ENCODE peak calls at places on chromosomes 6 and 20, in four cellular contexts. I, B, F and G are unnamed samples.
A peak's percentile ranks its signal among the peaks of the same experiment; 100 is the strongest.

GRCh38 chr6:161211380-161212035 is 62.4 kb downstream of the AGPAT4 start:
- DNase-seq in B (no peak), F (no peak), I (no peak), G (peak; percentile 8)

GRCh38 chr6:6221829-6222535 is 98.5 kb downstream of the F13A1 start:
- DNase-seq in B (no peak), I (peak; percentile 17), F (peak; percentile 41), G (no peak)

GRCh38 chr6:71197770-71198169 is 90.8 kb upstream of the OGFRL1 start:
- DNase-seq in I (no peak), B (peak; percentile 81), F (no peak), G (no peak)

GRCh38 chr6:142771162-142771561 is 173.8 kb downstream of the HIVEP2 start:
- DNase-seq in I (no peak), B (no peak), F (no peak), G (no peak)

GRCh38 chr6:71031912-71032311 is 75.1 kb upstream of the B3GAT2 start:
- DNase-seq in F (peak; percentile 77), I (no peak), B (peak; percentile 17), G (no peak)

GRCh38 chr20:17465236-17465635 is 65.9 kb downstream of the BFSP1 start:
- DNase-seq in I (no peak), F (no peak), B (no peak), G (no peak)

GRCh38 chr6:116111552-116112528 is 11.2 kb downstream of the NT5DC1 start:
- DNase-seq in B (peak; percentile 44), I (peak; percentile 26), F (peak; percentile 60), G (peak; percentile 8)

GRCh38 chr6:79420054-79420453 is 117.2 kb downstream of the LCA5 start:
- DNase-seq in I (no peak), B (no peak), F (no peak), G (no peak)

GRCh38 chr20:35146299-35146921 is 726 bp downstream of the EDEM2 start:
- DNase-seq in I (peak; percentile 71), B (no peak), F (peak; percentile 56), G (peak; percentile 78)

GRCh38 chr6:115618311-115618710 is 442.4 kb downstream of the FRK start:
- DNase-seq in I (no peak), B (no peak), F (no peak), G (no peak)

GRCh38 chr6:129567374-129567773 is 142.6 kb downstream of the ARHGAP18 start:
- DNase-seq in B (no peak), I (no peak), F (peak; percentile 23), G (no peak)

GRCh38 chr20:61942526-61942925 is 123.2 kb downstream of the TAF4 start:
- DNase-seq in F (no peak), B (no peak), I (no peak), G (no peak)

GRCh38 chr6:154830771-154831170 is 97.6 kb downstream of the SCAF8 start:
- DNase-seq in F (no peak), I (no peak), B (no peak), G (no peak)

GRCh38 chr6:169854083-169854725 is 102.8 kb downstream of the ERMARD start:
- DNase-seq in I (no peak), F (no peak), B (no peak), G (no peak)

GRCh38 chr6:25366785-25367657 is 87.8 kb downstream of the CARMIL1 start:
- DNase-seq in F (no peak), B (no peak), I (no peak), G (no peak)

GRCh38 chr6:42075159-42075838 is 25.0 kb downstream of the TAF8 start:
- DNase-seq in F (peak; percentile 69), I (peak; percentile 78), B (peak; percentile 69), G (peak; percentile 74)

GRCh38 chr20:55166063-55166462 is 690.7 kb downstream of the DOK5 start:
- DNase-seq in B (no peak), I (no peak), F (no peak), G (no peak)

GRCh38 chr6:53398541-53399344 is 50.0 kb upstream of the ELOVL5 start:
- DNase-seq in B (peak; percentile 7), F (no peak), I (no peak), G (peak; percentile 16)
- TF ChIP-seq SMC3 in B (no peak), F (no peak), I (no peak), G (no peak)

GRCh38 chr6:89637960-89638319 is 607 bp downstream of the LYRM2 start:
- DNase-seq in F (no peak), B (no peak), I (no peak), G (no peak)

GRCh38 chr6:89638320-89639195 is at the start of gene LYRM2:
- DNase-seq in F (peak; percentile 84), I (peak; percentile 93), B (peak; percentile 90), G (peak; percentile 87)

GRCh38 chr6:89643411-89643810 is 4.9 kb upstream of the LYRM2 start:
- DNase-seq in B (no peak), F (no peak), I (no peak), G (no peak)

GRCh38 chr6:89644864-89645263 is 6.3 kb upstream of the LYRM2 start:
- DNase-seq in F (no peak), B (no peak), I (no peak), G (no peak)

DNA sequence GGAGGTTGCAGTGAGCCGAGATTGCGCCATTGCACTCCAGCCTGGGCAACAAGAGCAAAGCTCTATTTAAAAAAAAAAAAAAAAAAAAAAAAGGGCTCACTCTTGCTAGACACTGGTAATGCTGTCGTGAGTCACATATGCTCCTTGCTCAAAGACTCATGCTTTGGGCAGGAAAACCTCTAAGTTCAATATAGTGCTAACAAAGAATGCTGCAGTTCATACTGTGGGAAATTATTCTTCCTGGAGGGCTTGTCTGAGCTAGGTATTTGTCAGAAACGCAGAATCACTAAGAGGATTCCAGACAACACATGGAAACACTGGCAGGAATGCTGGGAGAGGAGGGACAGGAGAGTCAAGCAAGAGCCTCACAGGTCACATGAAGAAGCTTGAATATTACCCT is 2.3 kb upstream of the LYRM2 start:
- DNase-seq in B (peak; percentile 78), I (no peak), F (no peak), G (no peak)
- TF ChIP-seq SMC3 in B (no peak), I (no peak), F (no peak), G (no peak)

DNA sequence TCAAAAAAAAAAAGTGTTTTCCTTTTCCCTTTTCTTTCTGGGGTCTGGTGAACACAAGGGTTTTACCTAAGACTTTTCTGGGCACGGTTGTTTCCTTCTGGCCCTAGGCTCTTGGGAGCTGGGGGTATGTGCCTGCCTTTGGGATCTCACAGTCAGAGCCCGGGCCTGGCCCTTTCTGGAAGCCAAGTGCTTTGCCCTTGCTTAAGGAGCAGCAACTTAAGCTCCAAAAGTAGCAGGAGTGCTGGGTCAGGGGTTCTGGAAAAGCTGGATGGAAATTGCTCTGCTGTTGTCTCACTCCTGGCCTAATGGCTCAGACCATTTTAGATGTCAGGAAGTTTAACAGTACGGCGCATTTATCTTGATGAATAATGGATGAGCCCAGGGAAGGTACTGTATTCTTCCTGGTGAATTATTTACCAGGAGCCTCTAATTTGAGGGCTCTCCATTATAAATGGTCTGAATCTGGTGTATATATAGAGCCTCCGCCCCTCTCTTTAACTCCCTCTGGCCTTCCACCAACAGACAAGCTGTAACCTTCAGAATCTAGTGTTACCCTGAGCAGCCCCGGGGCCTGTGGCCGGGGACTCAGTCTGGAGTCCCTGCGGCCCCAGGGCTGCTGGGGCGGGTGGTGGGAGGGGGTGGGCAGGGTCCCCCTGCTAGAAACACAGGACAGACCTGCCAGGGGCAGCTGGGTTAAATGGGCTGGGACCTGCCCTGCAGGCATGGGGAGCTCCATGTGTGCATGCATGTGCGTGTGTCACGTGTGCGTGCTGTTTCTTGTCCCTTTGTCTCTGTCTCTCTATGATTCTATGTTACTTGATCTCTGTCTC is 37.5 kb downstream of the PTK7 start:
- DNase-seq in B (no peak), I (peak; percentile 80), F (no peak), G (no peak)
- TF ChIP-seq SMC3 in B (no peak), I (no peak), F (no peak), G (no peak)

DNA sequence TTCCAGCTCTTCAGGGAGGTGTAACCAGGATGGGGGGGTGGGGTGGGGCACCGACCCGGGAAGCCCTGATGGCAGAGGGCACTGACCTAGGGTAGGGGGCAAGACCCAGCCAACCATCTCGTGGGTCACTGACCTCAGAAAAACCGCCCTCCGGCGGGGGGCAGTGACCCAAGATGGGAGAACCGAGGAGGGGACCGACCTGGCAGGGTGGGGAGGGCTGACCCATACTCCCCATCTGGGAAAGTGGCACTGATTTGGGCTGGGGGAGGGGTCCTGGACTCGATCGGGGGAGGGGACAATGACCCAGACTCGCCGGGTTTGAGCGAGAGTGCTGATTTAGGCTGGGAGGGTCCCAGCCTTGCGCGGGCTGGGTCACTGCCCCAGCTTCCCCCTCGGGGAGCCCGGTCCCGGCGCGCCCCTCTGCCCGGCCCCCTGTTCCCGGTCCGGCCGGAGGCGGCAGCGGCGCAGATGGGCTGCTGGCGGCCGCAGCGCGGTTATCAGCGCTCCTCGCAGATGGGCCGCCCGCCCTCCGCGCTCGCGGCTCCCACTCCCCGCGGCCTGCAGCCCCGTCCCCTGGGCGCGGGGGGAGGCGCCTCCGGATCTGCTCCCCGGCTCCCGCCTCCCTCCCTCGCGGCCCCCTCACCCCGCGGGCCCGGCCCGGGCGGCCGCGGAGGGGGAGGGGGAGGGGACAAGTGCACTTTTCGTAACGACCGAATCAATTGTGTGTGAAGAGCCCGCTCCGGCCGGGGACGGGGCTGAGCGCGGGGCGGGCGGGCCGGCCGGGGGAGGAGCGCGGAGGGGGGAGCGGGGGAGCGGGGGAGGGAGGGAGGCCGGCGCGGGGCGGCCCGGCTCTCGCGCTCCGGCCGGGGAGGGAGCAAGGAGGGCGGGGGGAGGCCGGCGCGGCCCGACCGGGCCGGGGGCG is 2.2 kb downstream of the NOL4L start:
- DNase-seq in I (peak; percentile 84), B (no peak), F (no peak), G (no peak)
- TF ChIP-seq SMC3 in I (no peak), B (no peak), F (no peak), G (no peak)

DNA sequence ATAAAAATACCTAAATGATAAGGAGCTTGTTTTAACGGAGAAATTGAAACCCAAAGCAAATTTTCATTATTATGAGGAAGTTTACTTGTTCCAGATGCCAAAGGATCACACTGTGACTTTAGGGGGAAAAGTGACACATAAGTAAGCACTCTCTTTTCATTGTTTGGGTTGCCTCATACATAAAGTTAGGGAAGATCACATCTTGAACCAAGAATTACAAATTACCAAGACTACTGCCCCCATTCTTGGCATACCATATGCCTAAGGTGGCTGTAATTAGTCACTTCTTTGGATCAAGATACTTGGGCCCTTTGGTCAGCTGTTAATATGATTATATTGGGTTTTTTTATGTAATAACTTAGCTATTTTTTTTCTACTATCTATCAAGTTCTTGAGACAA is 269.0 kb downstream of the COL12A1 start:
- DNase-seq in I (no peak), F (no peak), B (peak; percentile 38), G (no peak)
- TF ChIP-seq SMC3 in I (no peak), F (no peak), B (no peak), G (no peak)

GRCh38 chr6:89411269-89412070 is 603 bp downstream of the RRAGD start:
- DNase-seq in F (no peak), I (peak; percentile 80), B (no peak), G (no peak)
- TF ChIP-seq SMC3 in F (no peak), I (no peak), B (no peak), G (no peak)